ENCODE peak calls at places on chromosomes 12 and 14, in seven cellular contexts. One of them, this sample, is unnamed.

GRCh38 chr12:98297557-98297956 is 217.8 kb upstream of the TMPO start:
- DNase-seq in ascending aorta: no peak
- DNase-seq in kidney: no peak
- DNase-seq in PC-3: no peak
- DNase-seq in fibroblast of lung: no peak
- DNase-seq in prostate gland: no peak
- DNase-seq in WERI-Rb-1: no peak
- DNase-seq in this sample: no peak

GRCh38 chr14:35362441-35362840 is 42.1 kb downstream of the NFKBIA start:
- DNase-seq in kidney: peak; percentile 3
- DNase-seq in WERI-Rb-1: no peak
- DNase-seq in ascending aorta: no peak
- DNase-seq in PC-3: no peak
- DNase-seq in fibroblast of lung: no peak
- DNase-seq in prostate gland: no peak
- DNase-seq in this sample: no peak

GRCh38 chr12:33427071-33427470 is 12.5 kb downstream of the SYT10 start:
- DNase-seq in PC-3: peak; percentile 45
- DNase-seq in prostate gland: no peak
- DNase-seq in kidney: no peak
- DNase-seq in WERI-Rb-1: no peak
- DNase-seq in fibroblast of lung: no peak
- DNase-seq in ascending aorta: no peak
- DNase-seq in this sample: no peak

GRCh38 chr14:106268013-106268727 is 741.8 kb downstream of the TMEM121 start:
- DNase-seq in prostate gland: no peak
- DNase-seq in WERI-Rb-1: peak; percentile 20
- DNase-seq in kidney: no peak
- DNase-seq in fibroblast of lung: no peak
- DNase-seq in ascending aorta: peak; percentile 68
- DNase-seq in PC-3: no peak
- DNase-seq in this sample: no peak

GRCh38 chr12:121170581-121171260 is 38.0 kb downstream of the P2RX7 start:
- DNase-seq in PC-3: peak; percentile 11
- DNase-seq in prostate gland: no peak
- DNase-seq in ascending aorta: no peak
- DNase-seq in kidney: no peak
- DNase-seq in WERI-Rb-1: no peak
- DNase-seq in fibroblast of lung: peak; percentile 77
- DNase-seq in this sample: no peak

GRCh38 chr12:93006655-93007208 is 77.6 kb upstream of the EEA1 start:
- DNase-seq in ascending aorta: no peak
- DNase-seq in WERI-Rb-1: no peak
- DNase-seq in PC-3: no peak
- DNase-seq in prostate gland: no peak
- DNase-seq in kidney: no peak
- DNase-seq in fibroblast of lung: no peak
- DNase-seq in this sample: no peak

GRCh38 chr14:52553002-52553670 is 500 bp downstream of the GPR137C start:
- DNase-seq in kidney: peak; percentile 84
- DNase-seq in WERI-Rb-1: peak; percentile 36
- DNase-seq in prostate gland: peak; percentile 24
- DNase-seq in fibroblast of lung: peak; percentile 16
- DNase-seq in PC-3: peak; percentile 28
- DNase-seq in ascending aorta: peak; percentile 71
- DNase-seq in this sample: peak; percentile 43

GRCh38 chr14:20998674-20999366 is at the start of gene SLC39A2:
- DNase-seq in prostate gland: peak; percentile 65
- DNase-seq in ascending aorta: no peak
- DNase-seq in fibroblast of lung: peak; percentile 76
- DNase-seq in WERI-Rb-1: no peak
- DNase-seq in PC-3: peak; percentile 38
- DNase-seq in kidney: no peak
- DNase-seq in this sample: peak; percentile 41

GRCh38 chr14:60561845-60562746 is 53.1 kb downstream of the SIX6 start:
- DNase-seq in PC-3: peak; percentile 94
- DNase-seq in prostate gland: peak; percentile 14
- DNase-seq in WERI-Rb-1: peak; percentile 72
- DNase-seq in ascending aorta: peak; percentile 78
- DNase-seq in fibroblast of lung: peak; percentile 77
- DNase-seq in kidney: no peak
- DNase-seq in this sample: peak; percentile 40

GRCh38 chr14:69615471-69616407 is 4.3 kb downstream of the SUSD6 start:
- DNase-seq in fibroblast of lung: peak; percentile 81
- DNase-seq in PC-3: no peak
- DNase-seq in kidney: no peak
- DNase-seq in prostate gland: peak; percentile 65
- DNase-seq in ascending aorta: peak; percentile 83
- DNase-seq in WERI-Rb-1: no peak
- DNase-seq in this sample: peak; percentile 38

GRCh38 chr12:3200779-3201738 is 123.9 kb downstream of the TSPAN9 start:
- DNase-seq in fibroblast of lung: no peak
- DNase-seq in WERI-Rb-1: no peak
- DNase-seq in ascending aorta: no peak
- DNase-seq in prostate gland: no peak
- DNase-seq in PC-3: peak; percentile 8
- DNase-seq in kidney: no peak
- DNase-seq in this sample: no peak

GRCh38 chr14:78022059-78022458 is 148.1 kb upstream of the NRXN3 start:
- DNase-seq in fibroblast of lung: peak; percentile 58
- DNase-seq in kidney: no peak
- DNase-seq in ascending aorta: no peak
- DNase-seq in prostate gland: peak; percentile 29
- DNase-seq in PC-3: peak; percentile 77
- DNase-seq in WERI-Rb-1: peak; percentile 88
- DNase-seq in this sample: peak; percentile 60

GRCh38 chr14:66974397-66975025 is 214.7 kb upstream of the GARIN2 start:
- DNase-seq in PC-3: peak; percentile 59
- DNase-seq in WERI-Rb-1: no peak
- DNase-seq in fibroblast of lung: peak; percentile 65
- DNase-seq in kidney: no peak
- DNase-seq in ascending aorta: no peak
- DNase-seq in prostate gland: no peak
- DNase-seq in this sample: no peak

GRCh38 chr14:105884808-105885281 is 358.5 kb downstream of the TMEM121 start:
- DNase-seq in kidney: peak; percentile 43
- DNase-seq in ascending aorta: peak; percentile 35
- DNase-seq in PC-3: no peak
- DNase-seq in fibroblast of lung: no peak
- DNase-seq in WERI-Rb-1: peak; percentile 4
- DNase-seq in prostate gland: no peak
- DNase-seq in this sample: peak; percentile 3

GRCh38 chr14:105484997-105485393 is 1.7 kb upstream of the CRIP1 start:
- DNase-seq in kidney: no peak
- DNase-seq in prostate gland: no peak
- DNase-seq in fibroblast of lung: no peak
- DNase-seq in PC-3: no peak
- DNase-seq in WERI-Rb-1: no peak
- DNase-seq in ascending aorta: no peak
- DNase-seq in this sample: no peak

GRCh38 chr12:26744697-26745440 is 88.1 kb downstream of the ITPR2 start:
- DNase-seq in prostate gland: no peak
- DNase-seq in fibroblast of lung: peak; percentile 57
- DNase-seq in PC-3: no peak
- DNase-seq in ascending aorta: no peak
- DNase-seq in kidney: no peak
- DNase-seq in WERI-Rb-1: peak; percentile 59
- DNase-seq in this sample: no peak

GRCh38 chr14:94933411-94933964 is 163.6 kb upstream of the GSC start:
- DNase-seq in fibroblast of lung: no peak
- DNase-seq in PC-3: no peak
- DNase-seq in kidney: no peak
- DNase-seq in prostate gland: peak; percentile 49
- DNase-seq in WERI-Rb-1: no peak
- DNase-seq in ascending aorta: no peak
- DNase-seq in this sample: no peak

GRCh38 chr12:4450551-4451112 is 5.0 kb upstream of the FGF6 start:
- DNase-seq in prostate gland: no peak
- DNase-seq in WERI-Rb-1: no peak
- DNase-seq in fibroblast of lung: peak; percentile 3
- DNase-seq in ascending aorta: no peak
- DNase-seq in PC-3: no peak
- DNase-seq in kidney: no peak
- DNase-seq in this sample: no peak

GRCh38 chr12:5888816-5889315 is 56.2 kb downstream of the ANO2 start:
- DNase-seq in WERI-Rb-1: no peak
- DNase-seq in ascending aorta: no peak
- DNase-seq in PC-3: no peak
- DNase-seq in prostate gland: no peak
- DNase-seq in fibroblast of lung: no peak
- DNase-seq in kidney: peak; percentile 72
- DNase-seq in this sample: no peak

GRCh38 chr12:76198839-76199238 is 114.4 kb upstream of the NAP1L1 start:
- DNase-seq in kidney: no peak
- DNase-seq in ascending aorta: no peak
- DNase-seq in prostate gland: no peak
- DNase-seq in PC-3: no peak
- DNase-seq in fibroblast of lung: no peak
- DNase-seq in WERI-Rb-1: no peak
- DNase-seq in this sample: no peak

DNA sequence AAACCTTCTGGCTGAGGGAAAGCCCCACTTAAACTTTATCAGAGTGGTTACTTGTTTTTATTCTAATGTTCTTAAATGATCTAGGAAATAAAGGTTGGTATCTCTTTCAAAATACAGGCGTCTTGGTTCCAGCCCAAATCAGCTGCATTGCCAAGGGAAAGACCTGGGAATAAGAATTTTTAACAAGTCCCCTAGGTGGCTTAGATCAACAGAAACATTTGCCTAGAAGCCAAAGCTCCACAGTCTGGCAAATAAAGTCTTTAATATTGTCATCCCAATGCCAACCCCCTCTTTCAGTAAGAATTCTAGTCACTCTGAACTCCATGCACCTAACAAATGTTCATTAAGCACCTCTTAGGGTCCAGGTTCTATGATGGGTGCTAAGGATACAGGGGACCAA is 66.8 kb downstream of the ARL6IP4 start:
- DNase-seq in ascending aorta: no peak
- DNase-seq in prostate gland: no peak
- DNase-seq in PC-3: no peak
- DNase-seq in WERI-Rb-1: no peak
- DNase-seq in fibroblast of lung: no peak
- DNase-seq in kidney: no peak
- DNase-seq in this sample: no peak
- TF ChIP-seq CTCF in ascending aorta: no peak
- TF ChIP-seq CTCF in prostate gland: no peak
- TF ChIP-seq CTCF in PC-3: no peak
- TF ChIP-seq CTCF in WERI-Rb-1: no peak
- TF ChIP-seq CTCF in fibroblast of lung: no peak
- TF ChIP-seq CTCF in kidney: no peak
- TF ChIP-seq CTCF in this sample: no peak

GRCh38 chr12:18383203-18383602 is 121.9 kb downstream of the PIK3C2G start:
- DNase-seq in WERI-Rb-1: no peak
- DNase-seq in fibroblast of lung: peak; percentile 92
- DNase-seq in prostate gland: no peak
- DNase-seq in ascending aorta: no peak
- DNase-seq in PC-3: peak; percentile 79
- DNase-seq in kidney: no peak
- DNase-seq in this sample: no peak

GRCh38 chr12:18387706-18388105 is 126.4 kb downstream of the PIK3C2G start:
- DNase-seq in ascending aorta: no peak
- DNase-seq in WERI-Rb-1: no peak
- DNase-seq in PC-3: no peak
- DNase-seq in fibroblast of lung: peak; percentile 72
- DNase-seq in kidney: no peak
- DNase-seq in prostate gland: no peak
- DNase-seq in this sample: no peak

GRCh38 chr12:18382486-18382885 is 121.2 kb downstream of the PIK3C2G start:
- DNase-seq in WERI-Rb-1: no peak
- DNase-seq in ascending aorta: no peak
- DNase-seq in fibroblast of lung: peak; percentile 55
- DNase-seq in PC-3: no peak
- DNase-seq in kidney: no peak
- DNase-seq in prostate gland: no peak
- DNase-seq in this sample: no peak
- H3K27ac ChIP-seq in WERI-Rb-1: no peak overlapping the region
- H3K27ac ChIP-seq in ascending aorta: no peak overlapping the region
- H3K27ac ChIP-seq in fibroblast of lung: peak overlapping the region; percentile 58
- H3K27ac ChIP-seq in PC-3: no peak overlapping the region
- H3K27ac ChIP-seq in kidney: no peak overlapping the region
- H3K27ac ChIP-seq in prostate gland: no peak overlapping the region
- H3K27ac ChIP-seq in this sample: peak overlapping the region; percentile 38

DNA sequence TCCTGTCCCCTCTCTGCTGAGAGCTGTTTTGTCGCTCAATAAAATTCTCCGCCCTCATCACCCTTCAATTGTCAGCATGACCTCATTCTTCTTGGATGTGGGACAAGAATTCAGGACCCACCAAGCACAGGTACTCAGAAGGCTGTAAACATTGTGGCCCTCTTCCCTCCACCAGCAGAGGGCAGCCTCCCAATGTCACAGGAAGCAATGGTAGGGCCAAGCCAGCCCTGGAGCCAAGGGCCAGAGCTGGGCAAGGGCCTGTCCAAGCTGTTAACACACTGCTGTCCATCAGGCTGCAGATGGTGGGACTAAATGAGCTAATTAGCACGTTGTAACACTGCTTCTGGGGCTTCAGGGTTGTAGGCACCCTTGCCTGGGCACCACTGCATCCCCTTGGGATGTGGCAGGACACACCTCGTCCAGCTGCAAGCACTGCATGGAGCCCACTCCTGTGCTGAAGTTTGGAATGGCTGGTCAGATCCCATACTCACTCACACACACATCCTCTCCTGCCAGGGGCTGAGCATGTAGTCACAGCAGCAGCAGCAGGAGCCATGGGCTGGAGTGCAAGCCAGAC is 62.7 kb upstream of the HECTD1 start:
- DNase-seq in prostate gland: no peak
- DNase-seq in WERI-Rb-1: peak; percentile 30
- DNase-seq in PC-3: no peak
- DNase-seq in kidney: no peak
- DNase-seq in fibroblast of lung: no peak
- DNase-seq in ascending aorta: peak; percentile 55
- DNase-seq in this sample: peak; percentile 21
- TF ChIP-seq CTCF in prostate gland: no peak
- TF ChIP-seq CTCF in WERI-Rb-1: peak; percentile 41
- TF ChIP-seq CTCF in PC-3: peak; percentile 43
- TF ChIP-seq CTCF in kidney: peak; percentile 1
- TF ChIP-seq CTCF in fibroblast of lung: peak; percentile 9
- TF ChIP-seq CTCF in ascending aorta: no peak
- TF ChIP-seq CTCF in this sample: peak; percentile 8

GRCh38 chr14:75460402-75460801 is 32.6 kb downstream of the JDP2 start:
- DNase-seq in WERI-Rb-1: no peak
- DNase-seq in fibroblast of lung: no peak
- DNase-seq in ascending aorta: no peak
- DNase-seq in PC-3: peak; percentile 16
- DNase-seq in prostate gland: no peak
- DNase-seq in kidney: peak; percentile 59
- DNase-seq in this sample: no peak
- H3K27ac ChIP-seq in WERI-Rb-1: no peak overlapping the region
- H3K27ac ChIP-seq in fibroblast of lung: no peak overlapping the region
- H3K27ac ChIP-seq in ascending aorta: no peak overlapping the region
- H3K27ac ChIP-seq in PC-3: no peak overlapping the region
- H3K27ac ChIP-seq in prostate gland: no peak overlapping the region
- H3K27ac ChIP-seq in kidney: no peak overlapping the region
- H3K27ac ChIP-seq in this sample: peak overlapping the region; percentile 87